ENCODE peak calls at places on chromosomes 11 and 22, in five cellular contexts. P is astrocyte of the spinal cord, J is left lung, R is fibroblast of lung, B is kidney epithelial cell. X is an unnamed sample.

GRCh38 chr11:69160296-69161116 is 4.8 kb downstream of the SMIM38 start:
- DNase-seq in P (no peak), J (no peak), R (no peak), B (no peak), X (no peak)

GRCh38 chr11:68773521-68774187 is 22.3 kb upstream of the TESMIN start:
- DNase-seq in P (peak), J (no peak), R (peak), B (no peak), X (no peak)

GRCh38 chr11:70297341-70297740 is 26.9 kb downstream of the PPFIA1 start:
- DNase-seq in P (no peak), J (no peak), R (no peak), B (no peak), X (no peak)

GRCh38 chr22:38694945-38695344 is 5.8 kb downstream of the JOSD1 start:
- DNase-seq in P (no peak), J (no peak), R (no peak), B (no peak), X (no peak)

GRCh38 chr11:83063073-83063754 is 8.5 kb downstream of the RAB30 start:
- DNase-seq in P (peak), J (no peak), R (no peak), B (no peak), X (peak)

GRCh38 chr22:46011627-46012181 is 34.7 kb upstream of the WNT7B start:
- DNase-seq in P (no peak), J (peak), R (no peak), B (no peak), X (no peak)

GRCh38 chr11:134691985-134692384 is 279.9 kb upstream of the B3GAT1 start:
- DNase-seq in P (no peak), J (no peak), R (peak), B (no peak), X (no peak)

GRCh38 chr22:40719599-40719998 is 40.3 kb downstream of the MCHR1 start:
- DNase-seq in P (no peak), J (no peak), R (no peak), B (no peak), X (no peak)

GRCh38 chr11:129260750-129261149 is 68.6 kb upstream of the ARHGAP32 start:
- DNase-seq in P (no peak), J (no peak), R (no peak), B (no peak), X (no peak)

GRCh38 chr22:48358886-48359612 is 1468.6 kb downstream of the BRD1 start:
- DNase-seq in P (no peak), J (no peak), R (no peak), B (no peak), X (no peak)

GRCh38 chr11:130121430-130121978 is 38.1 kb upstream of the ST14 start:
- DNase-seq in P (peak), J (no peak), R (peak), B (peak), X (no peak)

GRCh38 chr11:211741-212140 is 4.2 kb downstream of the RIC8A start:
- DNase-seq in P (no peak), J (no peak), R (no peak), B (no peak), X (no peak)

GRCh38 chr22:45090364-45090960 is 73.3 kb upstream of the NUP50 start:
- DNase-seq in P (peak), J (peak), R (peak), B (no peak), X (no peak)

GRCh38 chr22:43110927-43111623 is 525 bp downstream of the BIK start:
- DNase-seq in P (no peak), J (peak), R (no peak), B (no peak), X (no peak)

GRCh38 chr11:7967097-7967496 is 1.9 kb upstream of the NLRP10 start:
- DNase-seq in P (no peak), J (no peak), R (no peak), B (no peak), X (no peak)

GRCh38 chr11:72969894-72970335 is 155.7 kb downstream of the ATG16L2 start:
- DNase-seq in P (peak), J (no peak), R (peak), B (peak), X (peak)

GRCh38 chr11:84398017-84398626 is 1112.0 kb upstream of the CCDC90B start:
- DNase-seq in P (peak), J (no peak), R (no peak), B (no peak), X (peak)

GRCh38 chr11:67656278-67656922 is 5.9 kb upstream of the ACY3 start:
- DNase-seq in P (no peak), J (no peak), R (peak), B (no peak), X (no peak)

GRCh38 chr22:24728790-24729637 is 45.5 kb downstream of the PIWIL3 start:
- DNase-seq in P (peak), J (no peak), R (peak), B (no peak), X (no peak)

GRCh38 chr11:59426361-59427067 is at the start of gene OR5A2:
- DNase-seq in P (peak), J (no peak), R (no peak), B (no peak), X (no peak)

GRCh38 chr22:19962909-19963806 is 21.5 kb upstream of the TXNRD2 start:
- DNase-seq in P (no peak), J (peak), R (no peak), B (no peak), X (no peak)

GRCh38 chr22:35191412-35191811 is 65.9 kb upstream of the HMGXB4 start:
- DNase-seq in P (peak), J (no peak), R (peak), B (peak), X (peak)

GRCh38 chr22:49827307-49827852 is 293 bp downstream of the BRD1 start:
- DNase-seq in P (no peak), J (no peak), R (no peak), B (no peak), X (no peak)

GRCh38 chr22:27997538-27997937 is 78.5 kb upstream of the PITPNB start:
- DNase-seq in P (peak), J (no peak), R (no peak), B (no peak), X (no peak)

GRCh38 chr11:22304337-22304961 is 33.7 kb upstream of the SLC17A6 start:
- DNase-seq in P (peak), J (no peak), R (peak), B (peak), X (no peak)

GRCh38 chr11:77113382-77114088 is 10.9 kb downstream of the OMP start:
- DNase-seq in P (peak), J (no peak), R (peak), B (no peak), X (no peak)

GRCh38 chr22:19663286-19663815 is 51.0 kb upstream of the SEPTIN5 start:
- DNase-seq in P (peak), J (peak), R (peak), B (peak), X (peak)

GRCh38 chr11:121366970-121367369 is 74.4 kb downstream of the SC5D start:
- DNase-seq in P (no peak), J (no peak), R (no peak), B (no peak), X (no peak)

GRCh38 chr11:94767701-94768601 is at the start of gene AMOTL1:
- DNase-seq in P (peak), J (peak), R (peak), B (peak), X (no peak)

GRCh38 chr11:124039557-124039956 is 1.6 kb downstream of the OR10G7 start:
- DNase-seq in P (no peak), J (no peak), R (no peak), B (no peak), X (no peak)

GRCh38 chr22:36423461-36424404 is 36.0 kb upstream of the MYH9 start:
- DNase-seq in P (no peak), J (no peak), R (peak), B (no peak), X (no peak)

GRCh38 chr11:86888164-86888977 is 66.8 kb downstream of the FZD4 start:
- DNase-seq in P (peak), J (no peak), R (no peak), B (peak), X (peak)

GRCh38 chr11:77174559-77174958 is 46.5 kb downstream of the MYO7A start:
- DNase-seq in P (no peak), J (no peak), R (no peak), B (no peak), X (no peak)

DNA sequence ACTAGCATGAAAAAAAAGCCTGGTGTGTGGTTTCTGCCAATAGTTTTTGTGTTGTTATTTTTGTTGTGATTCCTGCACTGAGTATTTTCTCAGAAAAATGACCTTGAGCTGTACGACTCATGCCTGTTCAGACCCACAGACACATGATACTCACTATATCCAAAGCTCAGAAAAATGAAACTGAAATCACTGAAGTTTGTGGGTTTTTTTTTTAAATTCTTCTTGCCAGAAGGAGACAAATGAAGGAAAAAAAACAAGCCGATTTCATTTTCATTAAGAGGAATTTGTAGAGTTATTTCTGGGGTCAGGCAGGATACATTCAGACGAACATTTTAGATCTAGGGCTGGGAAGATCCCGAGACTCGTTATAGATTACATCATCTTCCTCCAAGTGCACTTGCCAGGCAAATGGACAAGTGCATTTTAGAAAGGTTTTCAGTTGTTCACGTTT is 60.4 kb downstream of the BMAL1 start:
- DNase-seq in P (peak), J (no peak), R (peak), B (no peak), X (peak)
- H3K4me3 ChIP-seq in P (peak), J (no peak), R (peak), B (no peak), X (peak)

GRCh38 chr11:6378695-6378989 is 11.6 kb upstream of the SMPD1 start:
- DNase-seq in P (no peak), J (no peak), R (no peak), B (no peak), X (no peak)
- TF ChIP-seq CTCF in P (no peak), J (no peak), R (no peak), B (no peak), X (no peak)

GRCh38 chr11:118918128-118918685 is 7.5 kb downstream of the BCL9L start:
- DNase-seq in P (peak), J (peak), R (peak), B (no peak), X (peak)
- H3K4me3 ChIP-seq in P (peak), J (no peak), R (peak), B (peak), X (peak)

DNA sequence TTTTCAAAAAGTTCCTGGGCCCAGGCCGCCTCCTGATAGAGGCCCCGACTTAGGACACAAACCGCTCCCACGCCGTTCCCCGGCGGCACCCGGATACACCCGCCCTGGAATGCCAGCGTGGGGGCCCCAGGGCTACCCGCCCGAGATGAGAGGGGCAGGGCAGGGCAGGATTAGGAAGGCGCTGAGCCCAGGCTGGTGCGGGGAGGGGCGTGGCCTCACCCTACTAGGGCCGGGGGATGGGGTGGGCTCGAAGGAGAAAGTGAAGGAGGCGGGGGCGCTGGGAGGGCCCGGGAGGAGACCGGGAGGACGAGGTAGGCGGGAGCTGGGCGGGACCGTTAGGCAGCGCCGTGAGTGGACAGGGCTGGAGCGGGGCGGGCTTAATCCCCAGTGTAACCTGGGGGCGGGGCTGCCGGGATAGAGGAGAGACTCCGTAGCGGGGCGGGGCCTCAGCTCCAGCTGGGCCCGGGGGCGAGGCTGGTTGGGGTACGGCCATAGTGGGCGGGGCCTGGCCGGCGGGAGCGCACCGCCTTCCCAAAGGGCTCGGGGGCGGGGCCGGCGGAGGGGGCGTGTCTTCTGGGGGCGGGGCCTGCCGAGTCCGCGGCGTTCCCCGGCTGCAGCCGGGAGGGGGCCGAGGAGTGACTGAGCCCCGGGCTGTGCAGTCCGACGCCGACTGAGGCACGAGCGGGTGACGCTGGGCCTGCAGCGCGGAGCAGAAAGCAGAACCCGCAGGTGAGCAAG is at the start of gene CD82:
- DNase-seq in P (peak), J (peak), R (peak), B (peak), X (peak)
- TF ChIP-seq CTCF in P (peak), J (peak), R (peak), B (no peak), X (no peak)

DNA sequence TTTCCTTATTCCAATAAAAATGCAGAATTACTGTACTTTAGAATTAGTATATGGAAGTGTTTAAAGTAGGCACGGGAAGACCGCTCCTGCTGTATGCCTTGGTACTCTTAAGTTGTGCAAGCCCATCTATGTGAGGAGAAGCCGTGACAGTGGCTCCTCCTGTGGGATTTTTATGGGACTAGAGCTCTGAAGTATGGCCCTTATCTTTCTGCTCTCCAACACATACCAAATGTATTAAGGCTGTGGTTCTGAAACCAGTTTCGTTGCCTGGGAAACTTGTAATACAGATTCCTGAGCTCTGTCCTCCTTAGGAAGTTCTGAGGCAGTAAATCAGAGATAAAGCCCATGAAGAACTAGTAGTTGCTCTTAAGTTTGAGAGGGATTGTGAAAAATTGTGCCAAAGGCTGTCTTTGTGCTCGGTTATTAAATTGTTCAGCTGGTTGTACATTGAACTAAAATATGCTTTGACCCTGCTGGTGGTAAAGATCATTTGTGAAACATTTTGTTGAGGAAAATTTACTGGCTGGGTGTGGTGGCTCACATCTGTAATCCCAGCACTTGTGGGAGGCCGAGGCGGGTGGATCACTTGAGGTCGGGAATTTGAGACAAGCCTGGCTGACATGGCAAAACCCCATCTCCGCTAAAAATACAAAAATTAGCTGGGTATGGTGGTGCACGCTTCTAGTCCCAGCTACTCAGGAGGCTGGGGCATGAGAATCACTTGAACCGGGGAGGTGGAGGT is 29.3 kb downstream of the RTN3 start:
- DNase-seq in P (peak), J (no peak), R (peak), B (no peak), X (peak)
- H3K4me3 ChIP-seq in P (no peak), J (no peak), R (no peak), B (no peak), X (no peak)

GRCh38 chr11:126115820-126116319 is 53.2 kb upstream of the CDON start:
- DNase-seq in P (peak), J (peak), R (peak), B (peak), X (peak)
- TF ChIP-seq CTCF in P (peak), J (no peak), R (no peak), B (peak), X (peak)

DNA sequence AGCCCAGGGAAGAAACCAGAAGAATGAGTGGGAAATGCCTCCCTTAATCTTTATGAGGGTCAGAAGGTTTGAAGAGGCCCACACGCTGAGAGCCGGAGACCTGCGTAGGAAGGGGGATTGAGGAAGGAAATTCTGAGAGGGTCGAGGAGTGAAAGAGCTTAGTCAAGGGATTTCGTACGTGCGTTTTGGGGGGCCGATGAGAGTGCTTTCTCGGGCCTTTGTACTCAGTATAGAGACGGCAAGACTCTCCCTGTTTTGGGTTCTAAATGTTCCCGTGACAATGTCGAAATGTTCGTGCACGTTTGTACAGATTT is 459 bp downstream of the C11orf58 start:
- DNase-seq in P (no peak), J (no peak), R (no peak), B (no peak), X (no peak)
- H3K4me3 ChIP-seq in P (peak), J (peak), R (peak), B (peak), X (peak)

X was measured in AG09309.